ENCODE peak calls at places on chromosomes 4 and X, in six cellular contexts. One of them, this sample, is unnamed.

GRCh38 chr4:183118585-183118984 is 19.5 kb downstream of the WWC2 start:
- ATAC-seq in A549: no peak
- ATAC-seq in HepG2: peak
- ATAC-seq in K562: no peak
- ATAC-seq in upper lobe of left lung: no peak
- ATAC-seq in GM12878: no peak
- ATAC-seq in this sample: no peak

GRCh38 chr4:22498866-22499265 is 17.0 kb downstream of the ADGRA3 start:
- ATAC-seq in A549: no peak
- ATAC-seq in GM12878: no peak
- ATAC-seq in K562: no peak
- ATAC-seq in upper lobe of left lung: no peak
- ATAC-seq in HepG2: no peak
- ATAC-seq in this sample: no peak

GRCh38 chrX:23879380-23880090 is 28.2 kb downstream of the APOO start:
- ATAC-seq in GM12878: no peak
- ATAC-seq in HepG2: no peak
- ATAC-seq in upper lobe of left lung: no peak
- ATAC-seq in A549: no peak
- ATAC-seq in K562: no peak
- ATAC-seq in this sample: no peak

GRCh38 chr4:115090483-115091075 is 22.8 kb downstream of the NDST4 start:
- ATAC-seq in HepG2: peak
- ATAC-seq in A549: no peak
- ATAC-seq in GM12878: peak
- ATAC-seq in upper lobe of left lung: no peak
- ATAC-seq in K562: no peak
- ATAC-seq in this sample: no peak

GRCh38 chr4:97493815-97494518 is 649.3 kb downstream of the STPG2 start:
- ATAC-seq in upper lobe of left lung: no peak
- ATAC-seq in HepG2: no peak
- ATAC-seq in K562: no peak
- ATAC-seq in GM12878: no peak
- ATAC-seq in A549: no peak
- ATAC-seq in this sample: no peak

GRCh38 chr4:51866835-51867234 is 23.9 kb downstream of the DCUN1D4 start:
- ATAC-seq in K562: no peak
- ATAC-seq in upper lobe of left lung: no peak
- ATAC-seq in HepG2: no peak
- ATAC-seq in GM12878: no peak
- ATAC-seq in A549: no peak
- ATAC-seq in this sample: peak

GRCh38 chr4:98199247-98199646 is 56.0 kb upstream of the STPG2 start:
- ATAC-seq in A549: no peak
- ATAC-seq in upper lobe of left lung: no peak
- ATAC-seq in GM12878: no peak
- ATAC-seq in K562: peak
- ATAC-seq in HepG2: peak
- ATAC-seq in this sample: no peak

GRCh38 chrX:13201605-13202219 is 118.1 kb downstream of the ATXN3L start:
- ATAC-seq in upper lobe of left lung: no peak
- ATAC-seq in GM12878: no peak
- ATAC-seq in A549: no peak
- ATAC-seq in K562: no peak
- ATAC-seq in HepG2: no peak
- ATAC-seq in this sample: no peak

GRCh38 chr4:13968723-13969122 is 341.2 kb upstream of the BOD1L1 start:
- ATAC-seq in upper lobe of left lung: no peak
- ATAC-seq in A549: no peak
- ATAC-seq in K562: no peak
- ATAC-seq in GM12878: no peak
- ATAC-seq in HepG2: no peak
- ATAC-seq in this sample: no peak

GRCh38 chr4:25401066-25401465 is 24.0 kb downstream of the ANAPC4 start:
- ATAC-seq in A549: peak
- ATAC-seq in K562: no peak
- ATAC-seq in HepG2: no peak
- ATAC-seq in GM12878: no peak
- ATAC-seq in upper lobe of left lung: no peak
- ATAC-seq in this sample: no peak

GRCh38 chr4:168560184-168560834 is 63.5 kb downstream of the PALLD start:
- ATAC-seq in GM12878: peak
- ATAC-seq in HepG2: no peak
- ATAC-seq in upper lobe of left lung: no peak
- ATAC-seq in K562: no peak
- ATAC-seq in A549: no peak
- ATAC-seq in this sample: no peak

GRCh38 chr4:153649572-153649991 is 34.5 kb upstream of the TLR2 start:
- ATAC-seq in GM12878: peak
- ATAC-seq in HepG2: no peak
- ATAC-seq in upper lobe of left lung: no peak
- ATAC-seq in K562: peak
- ATAC-seq in A549: no peak
- ATAC-seq in this sample: no peak

GRCh38 chrX:13647709-13648212 is 5.2 kb upstream of the TCEANC start:
- ATAC-seq in K562: peak
- ATAC-seq in HepG2: peak
- ATAC-seq in upper lobe of left lung: peak
- ATAC-seq in GM12878: no peak
- ATAC-seq in A549: no peak
- ATAC-seq in this sample: no peak

GRCh38 chrX:66017659-66018170 is 22.2 kb downstream of the VSIG4 start:
- ATAC-seq in K562: no peak
- ATAC-seq in upper lobe of left lung: no peak
- ATAC-seq in GM12878: no peak
- ATAC-seq in HepG2: no peak
- ATAC-seq in A549: no peak
- ATAC-seq in this sample: no peak

GRCh38 chrX:4435905-4436304 is 722.5 kb upstream of the PRKX start:
- ATAC-seq in upper lobe of left lung: no peak
- ATAC-seq in A549: no peak
- ATAC-seq in HepG2: no peak
- ATAC-seq in K562: no peak
- ATAC-seq in GM12878: no peak
- ATAC-seq in this sample: no peak

GRCh38 chrX:150648296-150648940 is 44.8 kb upstream of the MTMR1 start:
- ATAC-seq in upper lobe of left lung: no peak
- ATAC-seq in K562: no peak
- ATAC-seq in HepG2: no peak
- ATAC-seq in A549: no peak
- ATAC-seq in GM12878: no peak
- ATAC-seq in this sample: no peak

GRCh38 chr4:16729361-16729760 is 169.1 kb downstream of the LDB2 start:
- ATAC-seq in K562: no peak
- ATAC-seq in A549: no peak
- ATAC-seq in HepG2: no peak
- ATAC-seq in upper lobe of left lung: no peak
- ATAC-seq in GM12878: no peak
- ATAC-seq in this sample: no peak

GRCh38 chr4:88295656-88296055 is 11.3 kb upstream of the PPM1K start:
- ATAC-seq in A549: no peak
- ATAC-seq in HepG2: no peak
- ATAC-seq in K562: no peak
- ATAC-seq in GM12878: no peak
- ATAC-seq in upper lobe of left lung: peak
- ATAC-seq in this sample: no peak

GRCh38 chr4:181946902-181947301 is 296.3 kb upstream of the TENM3 start:
- ATAC-seq in A549: no peak
- ATAC-seq in upper lobe of left lung: no peak
- ATAC-seq in K562: no peak
- ATAC-seq in HepG2: no peak
- ATAC-seq in GM12878: no peak
- ATAC-seq in this sample: no peak

GRCh38 chr4:181951265-181951664 is 291.9 kb upstream of the TENM3 start:
- ATAC-seq in A549: no peak
- ATAC-seq in GM12878: no peak
- ATAC-seq in HepG2: no peak
- ATAC-seq in K562: no peak
- ATAC-seq in upper lobe of left lung: no peak
- ATAC-seq in this sample: no peak

GRCh38 chr4:181950372-181951127 is 292.7 kb upstream of the TENM3 start:
- ATAC-seq in A549: no peak
- ATAC-seq in HepG2: no peak
- ATAC-seq in GM12878: no peak
- ATAC-seq in upper lobe of left lung: no peak
- ATAC-seq in K562: no peak
- ATAC-seq in this sample: no peak

GRCh38 chr4:181952478-181952877 is 290.7 kb upstream of the TENM3 start:
- ATAC-seq in K562: no peak
- ATAC-seq in GM12878: no peak
- ATAC-seq in A549: peak
- ATAC-seq in upper lobe of left lung: no peak
- ATAC-seq in HepG2: no peak
- ATAC-seq in this sample: peak

DNA sequence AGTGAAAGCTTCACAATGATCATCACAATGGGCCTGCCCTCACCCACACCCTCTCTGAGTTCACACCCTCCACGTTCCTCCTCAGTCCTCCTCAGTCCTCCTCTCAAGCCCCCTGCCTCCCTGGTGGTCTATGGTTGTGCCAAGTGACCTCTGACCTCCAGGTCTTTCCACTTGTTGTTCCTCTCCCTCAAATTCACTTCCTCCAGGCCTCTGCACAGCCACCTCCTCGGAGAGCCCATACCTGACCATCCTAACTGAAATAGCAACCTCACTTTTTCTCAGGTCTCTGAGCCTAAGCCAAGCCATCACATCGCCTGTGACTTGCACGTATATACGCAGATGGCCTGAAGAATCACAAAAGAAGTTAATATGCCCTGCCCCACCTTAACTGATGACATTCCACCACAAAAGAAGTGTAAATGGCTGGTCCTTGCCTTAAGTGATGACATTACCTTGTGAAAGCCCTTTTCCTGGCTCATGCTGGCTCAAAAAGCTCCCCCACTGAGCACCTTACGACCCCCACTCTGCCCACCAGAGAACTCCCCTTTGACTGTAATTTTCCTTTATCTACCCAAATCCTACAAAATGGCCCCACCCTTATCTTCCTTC is 293.4 kb upstream of the TENM3 start:
- ATAC-seq in HepG2: no peak
- ATAC-seq in A549: no peak
- ATAC-seq in GM12878: no peak
- ATAC-seq in K562: no peak
- ATAC-seq in upper lobe of left lung: no peak
- ATAC-seq in this sample: no peak
- TF ChIP-seq EP300 in HepG2: no peak
- TF ChIP-seq EP300 in A549: no peak
- TF ChIP-seq EP300 in GM12878: no peak
- TF ChIP-seq EP300 in K562: no peak
- TF ChIP-seq EP300 in upper lobe of left lung: no peak
- TF ChIP-seq EP300 in this sample: no peak

GRCh38 chr4:139943277-139943676 is 210.7 kb downstream of the MAML3 start:
- ATAC-seq in A549: no peak
- ATAC-seq in K562: no peak
- ATAC-seq in HepG2: no peak
- ATAC-seq in GM12878: no peak
- ATAC-seq in upper lobe of left lung: no peak
- ATAC-seq in this sample: no peak
- H3K27ac ChIP-seq in A549: no peak
- H3K27ac ChIP-seq in K562: no peak
- H3K27ac ChIP-seq in HepG2: no peak
- H3K27ac ChIP-seq in GM12878: no peak
- H3K27ac ChIP-seq in upper lobe of left lung: no peak
- H3K27ac ChIP-seq in this sample: no peak

GRCh38 chrX:49269010-49269767 is 404 bp upstream of the PPP1R3F start:
- ATAC-seq in HepG2: peak
- ATAC-seq in upper lobe of left lung: peak
- ATAC-seq in GM12878: peak
- ATAC-seq in A549: peak
- ATAC-seq in K562: peak
- ATAC-seq in this sample: peak
- TF ChIP-seq POLR2A in HepG2: peak
- TF ChIP-seq POLR2A in upper lobe of left lung: no peak
- TF ChIP-seq POLR2A in GM12878: peak
- TF ChIP-seq POLR2A in A549: peak
- TF ChIP-seq POLR2A in K562: peak
- TF ChIP-seq POLR2A in this sample: peak

GRCh38 chrX:96425204-96425603 is 259.4 kb upstream of the DIAPH2 start:
- ATAC-seq in A549: no peak
- ATAC-seq in upper lobe of left lung: no peak
- ATAC-seq in HepG2: no peak
- ATAC-seq in GM12878: no peak
- ATAC-seq in K562: no peak
- ATAC-seq in this sample: no peak

GRCh38 chrX:96424007-96424406 is 260.6 kb upstream of the DIAPH2 start:
- ATAC-seq in upper lobe of left lung: no peak
- ATAC-seq in GM12878: peak
- ATAC-seq in K562: no peak
- ATAC-seq in HepG2: no peak
- ATAC-seq in A549: no peak
- ATAC-seq in this sample: peak
- TF ChIP-seq EP300 in upper lobe of left lung: no peak
- TF ChIP-seq EP300 in GM12878: no peak
- TF ChIP-seq EP300 in K562: no peak
- TF ChIP-seq EP300 in HepG2: no peak
- TF ChIP-seq EP300 in A549: no peak
- TF ChIP-seq EP300 in this sample: no peak

DNA sequence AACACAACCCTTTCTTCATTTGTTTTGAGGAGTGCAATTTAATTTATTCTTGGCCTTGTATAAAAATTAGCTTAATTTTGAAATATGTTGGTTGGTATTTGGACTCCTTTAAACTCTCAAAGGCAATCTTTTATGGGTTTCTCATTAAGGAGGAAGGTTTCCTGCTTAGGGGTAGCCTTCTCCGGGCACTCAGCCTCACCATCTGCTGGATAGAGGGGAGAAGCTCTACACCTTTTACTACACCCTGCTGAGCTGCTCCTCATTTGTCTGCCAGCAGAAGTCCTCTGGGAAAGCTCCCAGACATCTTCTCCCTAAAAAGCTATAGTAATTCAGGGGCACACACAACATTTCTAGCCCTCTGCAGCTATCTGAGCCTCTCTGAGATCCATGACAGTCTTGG is 179.1 kb downstream of the SOWAHB start:
- ATAC-seq in A549: no peak
- ATAC-seq in upper lobe of left lung: no peak
- ATAC-seq in HepG2: no peak
- ATAC-seq in GM12878: no peak
- ATAC-seq in K562: no peak
- ATAC-seq in this sample: no peak
- H3K27ac ChIP-seq in A549: no peak
- H3K27ac ChIP-seq in upper lobe of left lung: no peak
- H3K27ac ChIP-seq in HepG2: no peak
- H3K27ac ChIP-seq in GM12878: no peak
- H3K27ac ChIP-seq in K562: no peak
- H3K27ac ChIP-seq in this sample: peak

GRCh38 chr4:10090467-10091250 is 25.9 kb downstream of the WDR1 start:
- ATAC-seq in K562: no peak
- ATAC-seq in upper lobe of left lung: no peak
- ATAC-seq in A549: no peak
- ATAC-seq in HepG2: no peak
- ATAC-seq in GM12878: no peak
- ATAC-seq in this sample: no peak
- TF ChIP-seq POLR2A in K562: no peak
- TF ChIP-seq POLR2A in upper lobe of left lung: no peak
- TF ChIP-seq POLR2A in A549: no peak
- TF ChIP-seq POLR2A in HepG2: no peak
- TF ChIP-seq POLR2A in GM12878: peak
- TF ChIP-seq POLR2A in this sample: no peak

This sample was measured in gastroesophageal sphincter.